ENCODE peak calls at places on chromosomes 7 and 10, in six cellular contexts. H is astrocyte, J is cardiac muscle cell, C is transverse colon, D is neural progenitor cell, G is body of pancreas. Y is an unnamed sample.

GRCh38 chr7:102992820-102993531 is 80.2 kb downstream of the LRRC17 start:
- DNase-seq in G (peak; percentile 20), H (peak; percentile 98), J (no peak), D (no peak), C (no peak), Y (no peak)

GRCh38 chr7:48537561-48537960 is 366.3 kb downstream of the ABCA13 start:
- DNase-seq in J (no peak), G (no peak), D (no peak), C (no peak), H (no peak), Y (no peak)

GRCh38 chr10:29598861-29599311 is 35.9 kb downstream of the SVIL start:
- DNase-seq in G (no peak), H (peak; percentile 57), D (no peak), C (no peak), J (peak; percentile 40), Y (peak; percentile 85)

GRCh38 chr10:43395571-43396060 is 13.4 kb downstream of the HNRNPF start:
- DNase-seq in H (no peak), G (no peak), D (no peak), C (no peak), J (no peak), Y (no peak)

GRCh38 chr10:123995082-123995460 is 98.3 kb downstream of the CHST15 start:
- DNase-seq in D (no peak), G (no peak), H (no peak), J (no peak), C (no peak), Y (no peak)

GRCh38 chr10:70913546-70914240 is 25.3 kb upstream of the PCBD1 start:
- DNase-seq in H (no peak), J (no peak), C (no peak), G (no peak), D (no peak), Y (no peak)

GRCh38 chr10:87706731-87707130 is 47.1 kb downstream of the PAPSS2 start:
- DNase-seq in C (no peak), D (no peak), G (no peak), H (peak; percentile 63), J (no peak), Y (no peak)

GRCh38 chr10:77036993-77037734 is 600.4 kb downstream of the KCNMA1 start:
- DNase-seq in D (peak; percentile 73), C (no peak), G (no peak), H (no peak), J (peak; percentile 31), Y (no peak)

GRCh38 chr10:5800782-5801181 is 12.5 kb downstream of the GDI2 start:
- DNase-seq in H (no peak), C (no peak), D (no peak), G (no peak), J (no peak), Y (no peak)

GRCh38 chr10:105950410-105950809 is 1214.1 kb downstream of the SORCS1 start:
- DNase-seq in G (peak; percentile 74), J (peak; percentile 69), D (peak; percentile 70), C (peak; percentile 14), H (no peak), Y (peak; percentile 72)

GRCh38 chr7:84105582-84105981 is 89.0 kb downstream of the SEMA3A start:
- DNase-seq in D (no peak), C (no peak), G (no peak), J (no peak), H (no peak), Y (no peak)

GRCh38 chr10:12031404-12031803 is 11.2 kb downstream of the UPF2 start:
- DNase-seq in J (no peak), D (no peak), H (no peak), G (no peak), C (no peak), Y (no peak)

GRCh38 chr10:63283093-63283492 is 150.0 kb downstream of the NRBF2 start:
- DNase-seq in G (no peak), D (no peak), H (no peak), J (no peak), C (no peak), Y (no peak)

GRCh38 chr10:71860243-71861029 is 9.4 kb upstream of the PSAP start:
- DNase-seq in D (peak; percentile 72), C (peak; percentile 83), H (peak; percentile 100), G (peak; percentile 87), J (peak; percentile 84), Y (peak; percentile 96)

GRCh38 chr10:119358567-119358966 is 151.2 kb downstream of the GRK5 start:
- DNase-seq in D (no peak), J (no peak), G (no peak), H (no peak), C (no peak), Y (no peak)

GRCh38 chr10:49539320-49539885 is 482 bp upstream of the ERCC6 start:
- DNase-seq in J (peak; percentile 36), H (peak; percentile 41), C (peak; percentile 57), G (peak; percentile 35), D (peak; percentile 34), Y (peak; percentile 39)

GRCh38 chr7:128974241-128974934 is 36.7 kb downstream of the IRF5 start:
- DNase-seq in J (no peak), H (peak; percentile 85), C (no peak), G (no peak), D (no peak), Y (no peak)

GRCh38 chr10:129642427-129642826 is 175.4 kb downstream of the MGMT start:
- DNase-seq in J (no peak), C (no peak), D (no peak), G (no peak), H (no peak), Y (no peak)

GRCh38 chr10:132964231-132964630 is 21.9 kb upstream of the CFAP46 start:
- DNase-seq in D (no peak), C (no peak), G (no peak), J (no peak), H (no peak), Y (no peak)

GRCh38 chr10:93152136-93152535 is 78.4 kb downstream of the CYP26A1 start:
- DNase-seq in H (peak; percentile 85), J (no peak), G (no peak), C (no peak), D (no peak), Y (no peak)

GRCh38 chr7:21542891-21543527 is at the start of gene DNAH11:
- DNase-seq in H (peak; percentile 10), J (peak; percentile 77), D (peak; percentile 84), G (peak; percentile 68), C (peak; percentile 11), Y (peak; percentile 36)

GRCh38 chr7:139753079-139753692 is 24.6 kb downstream of the HIPK2 start:
- DNase-seq in C (peak; percentile 35), G (no peak), J (no peak), D (no peak), H (no peak), Y (no peak)

GRCh38 chr10:13930123-13930522 is 343.4 kb downstream of the PRPF18 start:
- DNase-seq in J (peak; percentile 68), H (no peak), G (no peak), C (no peak), D (peak; percentile 6), Y (no peak)

DNA sequence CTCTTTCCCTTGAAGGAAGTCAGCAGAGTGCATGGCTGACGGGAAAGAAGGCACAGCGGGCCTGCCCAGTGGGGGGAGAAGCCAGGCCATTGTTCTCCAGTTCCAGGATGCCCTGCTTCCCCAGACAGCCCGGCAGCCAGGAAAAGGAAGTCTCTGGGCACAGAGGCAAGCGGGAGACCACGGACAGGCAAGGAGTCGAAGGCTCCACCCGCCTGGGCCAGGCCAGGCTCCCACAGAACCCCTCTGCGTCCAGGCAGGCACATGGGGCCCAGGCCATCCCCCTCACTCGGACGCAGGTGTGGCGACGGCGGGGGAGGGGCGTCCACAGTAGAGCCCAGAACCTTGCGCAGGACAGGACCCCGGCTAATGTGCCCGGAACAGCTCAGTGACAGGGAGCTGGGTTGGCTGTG is 8.7 kb downstream of the GPR146 start:
- DNase-seq in D (peak; percentile 67), G (no peak), J (no peak), C (no peak), H (no peak), Y (no peak)
- H3K4me1 ChIP-seq in D (peaks cover 42% of the 10 kb centered on the region), G (no peaks in the 10 kb centered on the region), J (no peaks in the 10 kb centered on the region), C (peaks cover 7% of the 10 kb centered on the region), H (no peaks in the 10 kb centered on the region), Y (peaks cover 29% of the 10 kb centered on the region)

GRCh38 chr7:105493196-105493927 is 28.7 kb downstream of the PUS7 start:
- DNase-seq in G (no peak), H (peak; percentile 19), C (no peak), D (no peak), J (no peak), Y (no peak)

GRCh38 chr7:105493928-105494325 is 28.1 kb downstream of the PUS7 start:
- DNase-seq in G (peak; percentile 14), J (no peak), H (peak; percentile 94), D (no peak), C (no peak), Y (no peak)

GRCh38 chr7:105502173-105502572 is 19.9 kb downstream of the PUS7 start:
- DNase-seq in C (no peak), J (no peak), G (no peak), H (no peak), D (no peak), Y (no peak)

GRCh38 chr7:105497016-105497415 is 25.1 kb downstream of the PUS7 start:
- DNase-seq in D (no peak), G (no peak), C (no peak), J (peak; percentile 0), H (no peak), Y (no peak)

GRCh38 chr7:105496501-105496900 is 25.6 kb downstream of the PUS7 start:
- DNase-seq in C (no peak), J (no peak), G (no peak), D (no peak), H (peak; percentile 81), Y (no peak)
- H3K36me3 ChIP-seq in C (no peaks in the 10 kb centered on the region), J (peaks cover 5% of the 10 kb centered on the region), G (no peaks in the 10 kb centered on the region), D (peaks cover 7% of the 10 kb centered on the region), H (peaks cover 9% of the 10 kb centered on the region), Y (no peaks in the 10 kb centered on the region)

DNA sequence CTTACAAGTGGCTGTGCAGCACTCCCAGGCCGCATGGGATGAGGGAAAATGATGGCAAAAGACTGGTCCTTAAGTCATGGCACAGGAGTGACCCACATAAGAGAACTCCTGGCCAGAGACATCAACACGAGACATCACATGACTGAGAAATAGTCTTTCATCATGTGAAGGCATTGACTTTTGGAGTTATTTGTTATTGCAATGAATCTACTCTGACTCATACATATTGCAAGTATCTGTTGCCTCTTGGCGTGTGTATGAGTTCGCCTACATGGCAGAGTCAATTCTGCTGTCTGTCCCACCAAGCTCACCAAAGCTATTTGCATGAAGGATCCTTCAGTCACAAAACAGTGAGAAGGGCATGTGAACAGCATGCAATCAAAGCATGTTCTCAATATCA is 59.7 kb upstream of the HABP2 start:
- DNase-seq in H (no peak), C (no peak), J (no peak), D (no peak), G (no peak), Y (no peak)
- H3K27ac ChIP-seq in H (no peak overlapping the region), C (peak overlapping the region; percentile 35), J (no peak overlapping the region), D (no peak overlapping the region), G (no peak overlapping the region), Y (no peak overlapping the region)

GRCh38 chr7:7920481-7920880 is 48.1 kb upstream of the GLCCI1 start:
- DNase-seq in G (peak; percentile 37), C (peak; percentile 54), H (no peak), J (no peak), D (peak; percentile 36), Y (no peak)

GRCh38 chr7:7918736-7919448 is 49.7 kb upstream of the GLCCI1 start:
- DNase-seq in D (no peak), G (no peak), C (no peak), J (no peak), H (no peak), Y (no peak)

GRCh38 chr7:7920056-7920455 is 48.5 kb upstream of the GLCCI1 start:
- DNase-seq in G (no peak), D (no peak), C (no peak), H (no peak), J (no peak), Y (no peak)

GRCh38 chr7:7917593-7917992 is 51.0 kb upstream of the GLCCI1 start:
- DNase-seq in D (no peak), C (no peak), H (no peak), G (no peak), J (no peak), Y (no peak)

GRCh38 chr7:7919449-7919945 is 49.1 kb upstream of the GLCCI1 start:
- DNase-seq in G (no peak), J (no peak), D (no peak), C (no peak), H (no peak), Y (no peak)
- H3K4me1 ChIP-seq in G (peaks cover 18% of the 10 kb centered on the region), J (no peaks in the 10 kb centered on the region), D (peaks cover 39% of the 10 kb centered on the region), C (peaks cover 21% of the 10 kb centered on the region), H (no peaks in the 10 kb centered on the region), Y (no peaks in the 10 kb centered on the region)